ENCODE peak calls at places on chromosomes 3 and 15, in nine cellular contexts. Q is kidney tubule cell; D is GM20000; W is activated CD8-positive, alpha-beta memory T cell treated with anti-CD3 and anti-CD28 coated beads, Interleukin-2, amount 10 ng/mL, durations not matched to agents 7 days and 5 days; T is cardiac septum; A is activated CD8-positive, alpha-beta T cell treated with anti-CD3 and anti-CD28 coated beads for 36 hours; O is stimulated activated CD4-positive, alpha-beta T cell treated with anti-CD3 and anti-CD28 coated beads, TNF-alpha, amount 100 ng/mL, for 4 hours; R is RPMI7951; F is stimulated activated CD8-positive, alpha-beta memory T cell treated with anti-CD3 and anti-CD28 coated beads, Interleukin-7, amount 100 ng/mL, for 1 hour. L is an unnamed sample.

GRCh38 chr3:31472479-31473390 is 60.0 kb upstream of the STT3B start:
- DNase-seq in A (peak; percentile 64), W (peak; percentile 46), D (no peak), F (no peak), O (no peak), Q (peak; percentile 88), T (no peak), R (peak; percentile 86), L (no peak)

GRCh38 chr3:145939431-145939830 is 221.6 kb downstream of the PLOD2 start:
- DNase-seq in D (no peak), F (no peak), O (no peak), W (no peak), R (no peak), T (no peak), A (no peak), Q (no peak), L (no peak)

GRCh38 chr15:27817258-27817657 is 281.9 kb downstream of the OCA2 start:
- DNase-seq in R (no peak), F (no peak), D (no peak), A (no peak), T (no peak), Q (no peak), O (no peak), W (no peak), L (no peak)

GRCh38 chr3:106277731-106278130 is 408.9 kb upstream of the CBLB start:
- DNase-seq in W (no peak), F (no peak), T (no peak), Q (peak; percentile 66), R (no peak), O (no peak), A (no peak), D (no peak), L (no peak)

GRCh38 chr3:109899930-109900329 is 562.6 kb upstream of the DPPA4 start:
- DNase-seq in Q (no peak), A (no peak), W (no peak), F (no peak), D (no peak), T (no peak), R (no peak), O (no peak), L (no peak)

GRCh38 chr15:39926526-39926925 is 6.5 kb upstream of the GPR176 start:
- DNase-seq in D (no peak), A (no peak), W (no peak), Q (no peak), R (no peak), O (no peak), T (no peak), F (no peak), L (no peak)

GRCh38 chr3:152428577-152428976 is 159.8 kb downstream of the MBNL1 start:
- DNase-seq in R (no peak), T (no peak), D (no peak), Q (peak; percentile 20), A (no peak), F (no peak), W (no peak), O (no peak), L (no peak)

GRCh38 chr15:42775431-42775830 is 38.5 kb upstream of the CDAN1 start:
- DNase-seq in O (no peak), Q (no peak), D (no peak), F (no peak), T (no peak), R (no peak), W (no peak), A (no peak), L (no peak)

GRCh38 chr15:49953421-49953820 is 165.6 kb downstream of the ATP8B4 start:
- DNase-seq in A (no peak), T (no peak), O (no peak), Q (no peak), W (no peak), D (no peak), R (no peak), F (no peak), L (no peak)

GRCh38 chr3:15726043-15726442 is 71.7 kb downstream of the ANKRD28 start:
- DNase-seq in Q (peak; percentile 5), A (no peak), D (peak; percentile 41), R (no peak), T (no peak), W (no peak), F (no peak), O (no peak), L (no peak)

GRCh38 chr3:197545111-197545510 is 10.7 kb downstream of the BDH1 start:
- DNase-seq in F (no peak), A (no peak), D (no peak), Q (no peak), T (no peak), R (no peak), W (peak; percentile 25), O (no peak), L (no peak)

GRCh38 chr3:86175593-86175992 is 815.4 kb downstream of the VGLL3 start:
- DNase-seq in Q (no peak), W (no peak), O (no peak), T (no peak), F (no peak), R (no peak), A (no peak), D (no peak), L (no peak)

GRCh38 chr3:47421741-47422649 is 41.2 kb downstream of the PTPN23 start:
- DNase-seq in D (peak; percentile 35), Q (peak; percentile 29), F (no peak), W (no peak), R (peak; percentile 26), O (no peak), T (no peak), A (peak; percentile 43), L (peak; percentile 52)

GRCh38 chr3:185152433-185153169 is at the start of gene C3orf70:
- DNase-seq in Q (peak; percentile 23), O (no peak), F (no peak), D (peak; percentile 74), R (peak; percentile 77), A (peak; percentile 42), T (peak; percentile 78), W (peak; percentile 43), L (no peak)